ENCODE peak calls at places on chromosome 20, in seven cellular contexts. One of them, this sample, is unnamed.

GRCh38 chr20:8568068-8568467 is 436.0 kb downstream of the PLCB1 start:
- DNase-seq in epithelial cell of esophagus: no peak
- DNase-seq in AG04450: no peak
- DNase-seq in left ventricle myocardium inferior: no peak
- DNase-seq in ascending aorta: no peak
- DNase-seq in PC-3: no peak
- DNase-seq in fibroblast of lung: peak
- DNase-seq in this sample: no peak

GRCh38 chr20:14877616-14878015 is 540.2 kb upstream of the FLRT3 start:
- DNase-seq in epithelial cell of esophagus: no peak
- DNase-seq in AG04450: no peak
- DNase-seq in left ventricle myocardium inferior: no peak
- DNase-seq in ascending aorta: no peak
- DNase-seq in PC-3: no peak
- DNase-seq in fibroblast of lung: no peak
- DNase-seq in this sample: no peak

GRCh38 chr20:4169360-4170214 is 154.2 kb upstream of the RNF24 start:
- DNase-seq in epithelial cell of esophagus: no peak
- DNase-seq in AG04450: no peak
- DNase-seq in left ventricle myocardium inferior: no peak
- DNase-seq in ascending aorta: no peak
- DNase-seq in PC-3: no peak
- DNase-seq in fibroblast of lung: no peak
- DNase-seq in this sample: no peak

GRCh38 chr20:44485078-44485829 is 9.6 kb downstream of the TTPAL start:
- DNase-seq in epithelial cell of esophagus: no peak
- DNase-seq in AG04450: no peak
- DNase-seq in left ventricle myocardium inferior: no peak
- DNase-seq in ascending aorta: no peak
- DNase-seq in PC-3: no peak
- DNase-seq in fibroblast of lung: no peak
- DNase-seq in this sample: no peak

GRCh38 chr20:4637081-4637797 is 84.5 kb upstream of the PRND start:
- DNase-seq in epithelial cell of esophagus: peak
- DNase-seq in AG04450: no peak
- DNase-seq in left ventricle myocardium inferior: no peak
- DNase-seq in ascending aorta: no peak
- DNase-seq in PC-3: peak
- DNase-seq in fibroblast of lung: peak
- DNase-seq in this sample: no peak

GRCh38 chr20:20024942-20025341 is 7.8 kb downstream of the NAA20 start:
- DNase-seq in epithelial cell of esophagus: no peak
- DNase-seq in AG04450: no peak
- DNase-seq in left ventricle myocardium inferior: no peak
- DNase-seq in ascending aorta: no peak
- DNase-seq in PC-3: no peak
- DNase-seq in fibroblast of lung: peak
- DNase-seq in this sample: peak

GRCh38 chr20:6051505-6051904 is 2.4 kb downstream of the LRRN4 start:
- DNase-seq in epithelial cell of esophagus: peak
- DNase-seq in AG04450: peak
- DNase-seq in left ventricle myocardium inferior: no peak
- DNase-seq in ascending aorta: no peak
- DNase-seq in PC-3: peak
- DNase-seq in fibroblast of lung: peak
- DNase-seq in this sample: peak

GRCh38 chr20:37946946-37947345 is 44.0 kb downstream of the VSTM2L start:
- DNase-seq in epithelial cell of esophagus: no peak
- DNase-seq in AG04450: no peak
- DNase-seq in left ventricle myocardium inferior: no peak
- DNase-seq in ascending aorta: no peak
- DNase-seq in PC-3: no peak
- DNase-seq in fibroblast of lung: no peak
- DNase-seq in this sample: no peak

GRCh38 chr20:52056203-52057062 is 135.1 kb downstream of the ZFP64 start:
- DNase-seq in epithelial cell of esophagus: peak
- DNase-seq in AG04450: peak
- DNase-seq in left ventricle myocardium inferior: no peak
- DNase-seq in ascending aorta: no peak
- DNase-seq in PC-3: peak
- DNase-seq in fibroblast of lung: peak
- DNase-seq in this sample: peak

GRCh38 chr20:5848711-5849505 is 98.7 kb downstream of the SHLD1 start:
- DNase-seq in epithelial cell of esophagus: peak
- DNase-seq in AG04450: no peak
- DNase-seq in left ventricle myocardium inferior: no peak
- DNase-seq in ascending aorta: no peak
- DNase-seq in PC-3: peak
- DNase-seq in fibroblast of lung: peak
- DNase-seq in this sample: no peak

GRCh38 chr20:9609892-9610502 is 95.6 kb downstream of the LAMP5 start:
- DNase-seq in epithelial cell of esophagus: peak
- DNase-seq in AG04450: peak
- DNase-seq in left ventricle myocardium inferior: no peak
- DNase-seq in ascending aorta: no peak
- DNase-seq in PC-3: peak
- DNase-seq in fibroblast of lung: peak
- DNase-seq in this sample: peak

GRCh38 chr20:62701161-62702007 is 7.3 kb upstream of the NTSR1 start:
- DNase-seq in epithelial cell of esophagus: no peak
- DNase-seq in AG04450: no peak
- DNase-seq in left ventricle myocardium inferior: no peak
- DNase-seq in ascending aorta: no peak
- DNase-seq in PC-3: no peak
- DNase-seq in fibroblast of lung: no peak
- DNase-seq in this sample: no peak

GRCh38 chr20:31595654-31596411 is 9.3 kb upstream of the ID1 start:
- DNase-seq in epithelial cell of esophagus: peak
- DNase-seq in AG04450: peak
- DNase-seq in left ventricle myocardium inferior: peak
- DNase-seq in ascending aorta: peak
- DNase-seq in PC-3: peak
- DNase-seq in fibroblast of lung: peak
- DNase-seq in this sample: no peak

GRCh38 chr20:23340524-23340923 is 10.1 kb upstream of the NXT1 start:
- DNase-seq in epithelial cell of esophagus: peak
- DNase-seq in AG04450: no peak
- DNase-seq in left ventricle myocardium inferior: peak
- DNase-seq in ascending aorta: no peak
- DNase-seq in PC-3: peak
- DNase-seq in fibroblast of lung: peak
- DNase-seq in this sample: no peak

GRCh38 chr20:58895099-58895795 is 42.7 kb downstream of the GNAS start:
- DNase-seq in epithelial cell of esophagus: no peak
- DNase-seq in AG04450: no peak
- DNase-seq in left ventricle myocardium inferior: no peak
- DNase-seq in ascending aorta: no peak
- DNase-seq in PC-3: no peak
- DNase-seq in fibroblast of lung: no peak
- DNase-seq in this sample: no peak

GRCh38 chr20:58892126-58892931 is 39.8 kb downstream of the GNAS start:
- DNase-seq in epithelial cell of esophagus: peak
- DNase-seq in AG04450: no peak
- DNase-seq in left ventricle myocardium inferior: peak
- DNase-seq in ascending aorta: peak
- DNase-seq in PC-3: peak
- DNase-seq in fibroblast of lung: peak
- DNase-seq in this sample: no peak

GRCh38 chr20:58892932-58893224 is 40.4 kb downstream of the GNAS start:
- DNase-seq in epithelial cell of esophagus: no peak
- DNase-seq in AG04450: no peak
- DNase-seq in left ventricle myocardium inferior: no peak
- DNase-seq in ascending aorta: no peak
- DNase-seq in PC-3: no peak
- DNase-seq in fibroblast of lung: no peak
- DNase-seq in this sample: no peak

GRCh38 chr20:58894652-58895051 is 42.1 kb downstream of the GNAS start:
- DNase-seq in epithelial cell of esophagus: no peak
- DNase-seq in AG04450: no peak
- DNase-seq in left ventricle myocardium inferior: no peak
- DNase-seq in ascending aorta: no peak
- DNase-seq in PC-3: no peak
- DNase-seq in fibroblast of lung: no peak
- DNase-seq in this sample: no peak

GRCh38 chr20:58893355-58894151 is 41.0 kb downstream of the GNAS start:
- DNase-seq in epithelial cell of esophagus: peak
- DNase-seq in AG04450: no peak
- DNase-seq in left ventricle myocardium inferior: no peak
- DNase-seq in ascending aorta: no peak
- DNase-seq in PC-3: no peak
- DNase-seq in fibroblast of lung: peak
- DNase-seq in this sample: no peak
- H3K4me3 ChIP-seq in epithelial cell of esophagus: peak
- H3K4me3 ChIP-seq in AG04450: peak
- H3K4me3 ChIP-seq in left ventricle myocardium inferior: peak
- H3K4me3 ChIP-seq in ascending aorta: peak
- H3K4me3 ChIP-seq in PC-3: peak
- H3K4me3 ChIP-seq in fibroblast of lung: peak
- H3K4me3 ChIP-seq in this sample: peak

DNA sequence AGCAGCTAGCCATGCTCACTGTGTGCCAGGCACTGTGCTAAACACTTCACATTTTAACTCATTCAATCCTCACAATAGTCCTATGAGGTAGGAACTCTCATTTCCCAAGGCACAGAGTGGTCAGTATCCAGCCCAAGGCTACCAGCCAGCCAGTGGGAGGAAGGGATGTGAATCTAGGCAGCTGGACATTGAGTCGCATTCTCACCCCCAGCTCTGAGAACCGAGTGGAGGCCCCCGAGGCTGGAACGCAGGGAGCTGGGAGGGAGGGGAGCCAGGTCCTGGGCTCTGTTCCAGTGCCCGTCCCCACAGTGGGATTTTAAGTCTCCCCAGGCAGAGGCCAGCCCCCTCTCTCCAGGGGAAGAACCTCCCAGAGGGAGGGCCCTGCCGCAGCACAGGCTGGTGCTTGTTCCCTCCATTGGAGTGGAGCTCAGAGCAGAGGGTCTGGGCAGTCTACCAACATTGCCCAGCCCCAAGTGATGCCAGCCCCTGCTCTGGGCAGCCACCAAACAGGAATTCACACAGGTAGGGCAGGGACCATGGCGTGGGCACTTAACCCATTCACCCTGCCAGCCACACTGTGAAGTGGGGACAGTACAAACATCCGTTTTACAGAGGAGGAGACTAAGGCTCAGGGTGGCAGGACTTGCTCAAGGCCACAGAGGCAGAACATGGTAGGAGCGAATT is 131.3 kb downstream of the CEBPB start:
- DNase-seq in epithelial cell of esophagus: peak
- DNase-seq in AG04450: no peak
- DNase-seq in left ventricle myocardium inferior: no peak
- DNase-seq in ascending aorta: no peak
- DNase-seq in PC-3: no peak
- DNase-seq in fibroblast of lung: peak
- DNase-seq in this sample: no peak
- H3K4me3 ChIP-seq in epithelial cell of esophagus: no peak
- H3K4me3 ChIP-seq in AG04450: no peak
- H3K4me3 ChIP-seq in left ventricle myocardium inferior: no peak
- H3K4me3 ChIP-seq in ascending aorta: no peak
- H3K4me3 ChIP-seq in PC-3: peak
- H3K4me3 ChIP-seq in fibroblast of lung: no peak
- H3K4me3 ChIP-seq in this sample: no peak

DNA sequence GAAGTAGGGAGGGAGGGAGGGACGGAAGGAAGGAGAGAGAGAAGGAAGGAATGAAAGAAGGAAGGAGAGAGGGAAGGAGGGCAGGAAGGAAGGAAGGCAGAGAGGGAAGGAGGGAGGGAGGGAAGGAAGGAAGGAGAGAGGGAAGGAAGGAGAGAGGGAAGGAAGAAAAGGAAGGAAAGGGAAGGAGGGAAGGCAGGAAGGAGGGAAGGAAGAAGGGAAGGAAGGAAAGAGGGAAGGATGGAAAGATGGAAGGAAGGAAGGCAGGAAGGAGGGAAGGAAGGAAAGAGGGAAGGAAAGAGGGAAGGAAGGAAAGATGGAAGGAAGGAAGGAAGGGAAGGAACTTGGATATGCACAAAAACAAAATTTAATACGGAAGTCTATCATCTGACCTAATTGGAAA is 844.5 kb upstream of the DEFB115 start:
- DNase-seq in epithelial cell of esophagus: no peak
- DNase-seq in AG04450: no peak
- DNase-seq in left ventricle myocardium inferior: no peak
- DNase-seq in ascending aorta: no peak
- DNase-seq in PC-3: no peak
- DNase-seq in fibroblast of lung: no peak
- DNase-seq in this sample: no peak
- H3K4me3 ChIP-seq in epithelial cell of esophagus: no peak
- H3K4me3 ChIP-seq in AG04450: no peak
- H3K4me3 ChIP-seq in left ventricle myocardium inferior: no peak
- H3K4me3 ChIP-seq in ascending aorta: no peak
- H3K4me3 ChIP-seq in PC-3: no peak
- H3K4me3 ChIP-seq in fibroblast of lung: no peak
- H3K4me3 ChIP-seq in this sample: no peak

GRCh38 chr20:47334022-47334551 is 22.4 kb downstream of the ZMYND8 start:
- DNase-seq in epithelial cell of esophagus: peak
- DNase-seq in AG04450: peak
- DNase-seq in left ventricle myocardium inferior: no peak
- DNase-seq in ascending aorta: no peak
- DNase-seq in PC-3: peak
- DNase-seq in fibroblast of lung: peak
- DNase-seq in this sample: no peak
- H3K4me3 ChIP-seq in epithelial cell of esophagus: peak
- H3K4me3 ChIP-seq in AG04450: peak
- H3K4me3 ChIP-seq in left ventricle myocardium inferior: peak
- H3K4me3 ChIP-seq in ascending aorta: no peak
- H3K4me3 ChIP-seq in PC-3: peak
- H3K4me3 ChIP-seq in fibroblast of lung: peak
- H3K4me3 ChIP-seq in this sample: no peak

DNA sequence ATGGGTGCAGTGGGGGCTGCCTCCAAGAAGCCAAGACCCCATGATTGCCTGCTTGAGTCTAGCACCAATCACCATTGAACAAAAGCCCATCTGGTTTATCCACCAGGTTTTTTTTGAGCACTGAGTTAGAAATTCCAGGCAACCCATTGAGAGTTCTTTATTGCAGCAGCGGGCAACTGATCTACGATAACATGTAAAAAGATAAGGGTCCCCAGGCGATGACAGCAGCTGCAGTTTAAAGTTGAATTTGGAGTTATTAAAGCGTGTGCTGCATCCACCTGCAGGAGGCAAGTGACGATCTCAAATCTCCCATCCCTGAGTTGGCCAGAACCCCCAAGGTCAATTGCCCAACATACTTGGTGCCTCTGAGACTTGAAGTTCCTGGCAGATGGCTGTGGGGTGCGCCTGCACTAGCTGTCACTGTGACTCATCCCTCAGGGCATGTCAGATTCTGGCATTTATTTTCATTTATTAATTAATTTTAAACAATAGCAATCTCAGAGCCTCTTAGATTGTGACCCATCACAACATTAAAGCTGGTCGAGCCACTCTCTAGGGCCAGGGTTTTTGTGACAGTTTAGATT is 290.4 kb upstream of the SULF2 start:
- DNase-seq in epithelial cell of esophagus: peak
- DNase-seq in AG04450: no peak
- DNase-seq in left ventricle myocardium inferior: no peak
- DNase-seq in ascending aorta: no peak
- DNase-seq in PC-3: no peak
- DNase-seq in fibroblast of lung: no peak
- DNase-seq in this sample: no peak
- H3K4me3 ChIP-seq in epithelial cell of esophagus: no peak
- H3K4me3 ChIP-seq in AG04450: no peak
- H3K4me3 ChIP-seq in left ventricle myocardium inferior: no peak
- H3K4me3 ChIP-seq in ascending aorta: no peak
- H3K4me3 ChIP-seq in PC-3: no peak
- H3K4me3 ChIP-seq in fibroblast of lung: no peak
- H3K4me3 ChIP-seq in this sample: no peak